ENCODE peak calls at places on chromosome 10, in ten cellular contexts. One of them, this sample, is unnamed. For H3K4me1, the result is how much of the 10 kb centered on the place peaks cover.

GRCh38 chr10:133460208-133460769 is 6.5 kb downstream of the SCART1 start:
- DNase-seq in right atrium auricular region: peak
- DNase-seq in MM.1S: no peak
- DNase-seq in heart left ventricle: no peak
- DNase-seq in IMR-90: no peak
- DNase-seq in A549: no peak
- DNase-seq in hepatocyte: no peak
- DNase-seq in PC-3: no peak
- DNase-seq in naive thymus-derived CD4-positive, alpha-beta T cell: no peak
- DNase-seq in GM23248: no peak
- DNase-seq in this sample: no peak

GRCh38 chr10:31929260-31929985 is 792 bp upstream of the ARHGAP12 start:
- DNase-seq in right atrium auricular region: peak
- DNase-seq in MM.1S: peak
- DNase-seq in heart left ventricle: peak
- DNase-seq in IMR-90: no peak
- DNase-seq in A549: peak
- DNase-seq in hepatocyte: peak
- DNase-seq in PC-3: peak
- DNase-seq in naive thymus-derived CD4-positive, alpha-beta T cell: peak
- DNase-seq in GM23248: peak
- DNase-seq in this sample: peak

GRCh38 chr10:63128443-63128842 is 4.7 kb upstream of the NRBF2 start:
- DNase-seq in right atrium auricular region: no peak
- DNase-seq in MM.1S: no peak
- DNase-seq in heart left ventricle: no peak
- DNase-seq in IMR-90: peak
- DNase-seq in A549: no peak
- DNase-seq in hepatocyte: no peak
- DNase-seq in PC-3: no peak
- DNase-seq in naive thymus-derived CD4-positive, alpha-beta T cell: no peak
- DNase-seq in GM23248: peak
- DNase-seq in this sample: no peak

GRCh38 chr10:22984066-22984465 is 56.2 kb downstream of the ARMC3 start:
- DNase-seq in right atrium auricular region: no peak
- DNase-seq in MM.1S: no peak
- DNase-seq in heart left ventricle: no peak
- DNase-seq in IMR-90: no peak
- DNase-seq in A549: no peak
- DNase-seq in hepatocyte: no peak
- DNase-seq in PC-3: no peak
- DNase-seq in naive thymus-derived CD4-positive, alpha-beta T cell: no peak
- DNase-seq in GM23248: peak
- DNase-seq in this sample: no peak

GRCh38 chr10:71748671-71749191 is 24.6 kb downstream of the VSIR start:
- DNase-seq in right atrium auricular region: peak
- DNase-seq in MM.1S: peak
- DNase-seq in heart left ventricle: peak
- DNase-seq in IMR-90: no peak
- DNase-seq in A549: no peak
- DNase-seq in hepatocyte: no peak
- DNase-seq in PC-3: no peak
- DNase-seq in naive thymus-derived CD4-positive, alpha-beta T cell: peak
- DNase-seq in GM23248: no peak
- DNase-seq in this sample: peak

GRCh38 chr10:117552156-117552620 is 9.6 kb downstream of the EMX2 start:
- DNase-seq in right atrium auricular region: no peak
- DNase-seq in MM.1S: no peak
- DNase-seq in heart left ventricle: no peak
- DNase-seq in IMR-90: no peak
- DNase-seq in A549: no peak
- DNase-seq in hepatocyte: no peak
- DNase-seq in PC-3: peak
- DNase-seq in naive thymus-derived CD4-positive, alpha-beta T cell: no peak
- DNase-seq in GM23248: peak
- DNase-seq in this sample: no peak

GRCh38 chr10:117429644-117430043 is 54.4 kb upstream of the PDZD8 start:
- DNase-seq in right atrium auricular region: no peak
- DNase-seq in MM.1S: no peak
- DNase-seq in heart left ventricle: no peak
- DNase-seq in IMR-90: no peak
- DNase-seq in A549: no peak
- DNase-seq in hepatocyte: no peak
- DNase-seq in PC-3: no peak
- DNase-seq in naive thymus-derived CD4-positive, alpha-beta T cell: no peak
- DNase-seq in GM23248: peak
- DNase-seq in this sample: no peak

GRCh38 chr10:14200645-14201534 is 129.8 kb downstream of the FRMD4A start:
- DNase-seq in right atrium auricular region: no peak
- DNase-seq in MM.1S: no peak
- DNase-seq in heart left ventricle: no peak
- DNase-seq in IMR-90: peak
- DNase-seq in A549: peak
- DNase-seq in hepatocyte: no peak
- DNase-seq in PC-3: no peak
- DNase-seq in naive thymus-derived CD4-positive, alpha-beta T cell: no peak
- DNase-seq in GM23248: no peak
- DNase-seq in this sample: no peak

GRCh38 chr10:15725603-15726002 is 5.9 kb upstream of the ITGA8 start:
- DNase-seq in right atrium auricular region: no peak
- DNase-seq in MM.1S: peak
- DNase-seq in heart left ventricle: no peak
- DNase-seq in IMR-90: peak
- DNase-seq in A549: peak
- DNase-seq in hepatocyte: peak
- DNase-seq in PC-3: peak
- DNase-seq in naive thymus-derived CD4-positive, alpha-beta T cell: no peak
- DNase-seq in GM23248: peak
- DNase-seq in this sample: no peak

GRCh38 chr10:97759981-97760345 is 11.8 kb downstream of the SFRP5 start:
- DNase-seq in right atrium auricular region: no peak
- DNase-seq in MM.1S: no peak
- DNase-seq in heart left ventricle: no peak
- DNase-seq in IMR-90: no peak
- DNase-seq in A549: no peak
- DNase-seq in hepatocyte: no peak
- DNase-seq in PC-3: no peak
- DNase-seq in naive thymus-derived CD4-positive, alpha-beta T cell: no peak
- DNase-seq in GM23248: no peak
- DNase-seq in this sample: no peak

GRCh38 chr10:130495116-130495862 is 359.1 kb downstream of the GLRX3 start:
- DNase-seq in right atrium auricular region: no peak
- DNase-seq in MM.1S: no peak
- DNase-seq in heart left ventricle: no peak
- DNase-seq in IMR-90: no peak
- DNase-seq in A549: no peak
- DNase-seq in hepatocyte: no peak
- DNase-seq in PC-3: no peak
- DNase-seq in naive thymus-derived CD4-positive, alpha-beta T cell: no peak
- DNase-seq in GM23248: no peak
- DNase-seq in this sample: no peak

GRCh38 chr10:43899224-43899959 is 250.7 kb upstream of the ZNF32 start:
- DNase-seq in right atrium auricular region: peak
- DNase-seq in MM.1S: no peak
- DNase-seq in heart left ventricle: no peak
- DNase-seq in IMR-90: no peak
- DNase-seq in A549: no peak
- DNase-seq in hepatocyte: no peak
- DNase-seq in PC-3: no peak
- DNase-seq in naive thymus-derived CD4-positive, alpha-beta T cell: no peak
- DNase-seq in GM23248: peak
- DNase-seq in this sample: no peak

GRCh38 chr10:109592391-109592790 is 330.9 kb downstream of the XPNPEP1 start:
- DNase-seq in right atrium auricular region: no peak
- DNase-seq in MM.1S: no peak
- DNase-seq in heart left ventricle: no peak
- DNase-seq in IMR-90: no peak
- DNase-seq in A549: no peak
- DNase-seq in hepatocyte: no peak
- DNase-seq in PC-3: peak
- DNase-seq in naive thymus-derived CD4-positive, alpha-beta T cell: no peak
- DNase-seq in GM23248: peak
- DNase-seq in this sample: no peak

GRCh38 chr10:21776883-21777282 is 226.6 kb downstream of the DNAJC1 start:
- DNase-seq in right atrium auricular region: no peak
- DNase-seq in MM.1S: no peak
- DNase-seq in heart left ventricle: no peak
- DNase-seq in IMR-90: no peak
- DNase-seq in A549: no peak
- DNase-seq in hepatocyte: no peak
- DNase-seq in PC-3: no peak
- DNase-seq in naive thymus-derived CD4-positive, alpha-beta T cell: no peak
- DNase-seq in GM23248: no peak
- DNase-seq in this sample: no peak

GRCh38 chr10:19628767-19629443 is 187.3 kb upstream of the PLXDC2 start:
- DNase-seq in right atrium auricular region: no peak
- DNase-seq in MM.1S: no peak
- DNase-seq in heart left ventricle: no peak
- DNase-seq in IMR-90: no peak
- DNase-seq in A549: no peak
- DNase-seq in hepatocyte: no peak
- DNase-seq in PC-3: no peak
- DNase-seq in naive thymus-derived CD4-positive, alpha-beta T cell: no peak
- DNase-seq in GM23248: peak
- DNase-seq in this sample: no peak

GRCh38 chr10:107899075-107899474 is 734.6 kb upstream of the SORCS1 start:
- DNase-seq in right atrium auricular region: no peak
- DNase-seq in MM.1S: no peak
- DNase-seq in heart left ventricle: no peak
- DNase-seq in IMR-90: no peak
- DNase-seq in A549: no peak
- DNase-seq in hepatocyte: no peak
- DNase-seq in PC-3: peak
- DNase-seq in naive thymus-derived CD4-positive, alpha-beta T cell: no peak
- DNase-seq in GM23248: no peak
- DNase-seq in this sample: no peak

GRCh38 chr10:63558132-63558784 is 37.1 kb downstream of the REEP3 start:
- DNase-seq in right atrium auricular region: no peak
- DNase-seq in MM.1S: no peak
- DNase-seq in heart left ventricle: no peak
- DNase-seq in IMR-90: no peak
- DNase-seq in A549: no peak
- DNase-seq in hepatocyte: no peak
- DNase-seq in PC-3: no peak
- DNase-seq in naive thymus-derived CD4-positive, alpha-beta T cell: no peak
- DNase-seq in GM23248: no peak
- DNase-seq in this sample: no peak

GRCh38 chr10:13001041-13001886 is at the start of gene CCDC3:
- DNase-seq in right atrium auricular region: no peak
- DNase-seq in MM.1S: no peak
- DNase-seq in heart left ventricle: peak
- DNase-seq in IMR-90: no peak
- DNase-seq in A549: no peak
- DNase-seq in hepatocyte: peak
- DNase-seq in PC-3: no peak
- DNase-seq in naive thymus-derived CD4-positive, alpha-beta T cell: no peak
- DNase-seq in GM23248: peak
- DNase-seq in this sample: peak
- H3K4me3 ChIP-seq in right atrium auricular region: peak
- H3K4me3 ChIP-seq in MM.1S: no peak
- H3K4me3 ChIP-seq in heart left ventricle: peak
- H3K4me3 ChIP-seq in IMR-90: peak
- H3K4me3 ChIP-seq in A549: peak
- H3K4me3 ChIP-seq in hepatocyte: peak
- H3K4me3 ChIP-seq in PC-3: no peak
- H3K4me3 ChIP-seq in naive thymus-derived CD4-positive, alpha-beta T cell: no peak
- H3K4me3 ChIP-seq in GM23248: no peak
- H3K4me3 ChIP-seq in this sample: peak

DNA sequence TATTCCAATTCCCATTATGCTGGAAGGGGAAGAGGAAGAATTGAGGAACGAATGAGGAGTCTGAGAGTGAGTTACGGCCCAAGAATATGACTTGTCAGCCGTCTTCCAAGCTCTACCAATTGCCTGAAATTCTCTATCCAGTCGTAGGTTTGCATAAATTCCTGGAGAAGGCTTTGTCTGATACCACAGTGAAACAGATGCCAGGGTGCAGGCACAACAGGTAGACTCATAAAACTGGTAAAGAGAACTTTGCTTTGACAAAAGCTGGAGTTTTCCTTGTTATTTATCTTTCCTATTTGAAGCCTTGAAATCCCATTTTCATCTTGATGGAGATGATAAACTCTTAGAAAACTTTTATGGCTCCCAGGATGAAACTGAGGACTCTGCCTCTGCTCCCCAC is 251.2 kb downstream of the KCNMA1 start:
- DNase-seq in right atrium auricular region: no peak
- DNase-seq in MM.1S: no peak
- DNase-seq in heart left ventricle: no peak
- DNase-seq in IMR-90: no peak
- DNase-seq in A549: no peak
- DNase-seq in hepatocyte: no peak
- DNase-seq in PC-3: no peak
- DNase-seq in naive thymus-derived CD4-positive, alpha-beta T cell: no peak
- DNase-seq in GM23248: no peak
- DNase-seq in this sample: no peak
- H3K4me1 ChIP-seq in right atrium auricular region: under half
- H3K4me1 ChIP-seq in MM.1S: under half
- H3K4me1 ChIP-seq in heart left ventricle: under half
- H3K4me1 ChIP-seq in IMR-90: under half
- H3K4me1 ChIP-seq in A549: under half
- H3K4me1 ChIP-seq in hepatocyte: under half
- H3K4me1 ChIP-seq in PC-3: half or more
- H3K4me1 ChIP-seq in naive thymus-derived CD4-positive, alpha-beta T cell: under half
- H3K4me1 ChIP-seq in GM23248: under half
- H3K4me1 ChIP-seq in this sample: under half

GRCh38 chr10:102654969-102655368 is 10.7 kb downstream of the TRIM8 start:
- DNase-seq in right atrium auricular region: no peak
- DNase-seq in MM.1S: no peak
- DNase-seq in heart left ventricle: peak
- DNase-seq in IMR-90: no peak
- DNase-seq in A549: no peak
- DNase-seq in hepatocyte: no peak
- DNase-seq in PC-3: no peak
- DNase-seq in naive thymus-derived CD4-positive, alpha-beta T cell: no peak
- DNase-seq in GM23248: no peak
- DNase-seq in this sample: no peak
- H3K27ac ChIP-seq in right atrium auricular region: no peak
- H3K27ac ChIP-seq in MM.1S: no peak
- H3K27ac ChIP-seq in heart left ventricle: no peak
- H3K27ac ChIP-seq in IMR-90: no peak
- H3K27ac ChIP-seq in A549: no peak
- H3K27ac ChIP-seq in hepatocyte: no peak
- H3K27ac ChIP-seq in PC-3: no peak
- H3K27ac ChIP-seq in naive thymus-derived CD4-positive, alpha-beta T cell: no peak
- H3K27ac ChIP-seq in GM23248: no peak
- H3K27ac ChIP-seq in this sample: peak

GRCh38 chr10:84308481-84309304 is 19.7 kb upstream of the CCSER2 start:
- DNase-seq in right atrium auricular region: no peak
- DNase-seq in MM.1S: no peak
- DNase-seq in heart left ventricle: peak
- DNase-seq in IMR-90: peak
- DNase-seq in A549: no peak
- DNase-seq in hepatocyte: no peak
- DNase-seq in PC-3: peak
- DNase-seq in naive thymus-derived CD4-positive, alpha-beta T cell: peak
- DNase-seq in GM23248: peak
- DNase-seq in this sample: peak
- H3K4me3 ChIP-seq in right atrium auricular region: no peak
- H3K4me3 ChIP-seq in MM.1S: no peak
- H3K4me3 ChIP-seq in heart left ventricle: no peak
- H3K4me3 ChIP-seq in IMR-90: peak
- H3K4me3 ChIP-seq in A549: no peak
- H3K4me3 ChIP-seq in hepatocyte: no peak
- H3K4me3 ChIP-seq in PC-3: no peak
- H3K4me3 ChIP-seq in naive thymus-derived CD4-positive, alpha-beta T cell: no peak
- H3K4me3 ChIP-seq in GM23248: peak
- H3K4me3 ChIP-seq in this sample: no peak

GRCh38 chr10:122225324-122225723 is 45.8 kb upstream of the BTBD16 start:
- DNase-seq in right atrium auricular region: no peak
- DNase-seq in MM.1S: no peak
- DNase-seq in heart left ventricle: no peak
- DNase-seq in IMR-90: no peak
- DNase-seq in A549: no peak
- DNase-seq in hepatocyte: no peak
- DNase-seq in PC-3: no peak
- DNase-seq in naive thymus-derived CD4-positive, alpha-beta T cell: no peak
- DNase-seq in GM23248: no peak
- DNase-seq in this sample: no peak
- H3K4me1 ChIP-seq in right atrium auricular region: under half
- H3K4me1 ChIP-seq in MM.1S: under half
- H3K4me1 ChIP-seq in heart left ventricle: under half
- H3K4me1 ChIP-seq in IMR-90: under half
- H3K4me1 ChIP-seq in A549: under half
- H3K4me1 ChIP-seq in hepatocyte: under half
- H3K4me1 ChIP-seq in PC-3: under half
- H3K4me1 ChIP-seq in naive thymus-derived CD4-positive, alpha-beta T cell: under half
- H3K4me1 ChIP-seq in GM23248: under half
- H3K4me1 ChIP-seq in this sample: under half